ENCODE peak calls at places on chromosomes 5 and 9, in five cellular contexts. W is neuronal stem cell, X is IMR-90, N is trophoblast cell, S is mesenchymal stem cell. J is an unnamed sample.

GRCh38 chr5:143244000-143244736 is 159.3 kb downstream of the NR3C1 start:
- DNase-seq in N (peak), W (no peak), S (peak), X (peak), J (peak)

GRCh38 chr5:133910596-133910995 is 57.8 kb downstream of the C5orf15 start:
- DNase-seq in W (no peak), S (no peak), X (no peak), N (no peak), J (no peak)

GRCh38 chr5:125152461-125153189 is 406.2 kb upstream of the ZNF608 start:
- DNase-seq in W (no peak), X (no peak), N (no peak), S (peak), J (no peak)

GRCh38 chr5:40432836-40433235 is 246.9 kb upstream of the PTGER4 start:
- DNase-seq in X (no peak), W (no peak), N (no peak), S (no peak), J (no peak)

GRCh38 chr9:123291736-123292135 is 23.4 kb upstream of the STRBP start:
- DNase-seq in S (no peak), N (peak), W (no peak), X (no peak), J (no peak)

GRCh38 chr9:95089916-95090791 is 227.4 kb downstream of the FANCC start:
- DNase-seq in N (peak), S (no peak), W (no peak), X (no peak), J (no peak)

GRCh38 chr9:135512904-135513303 is 8.3 kb upstream of the LCN1 start:
- DNase-seq in X (peak), S (no peak), W (no peak), N (no peak), J (no peak)

GRCh38 chr5:177980776-177981175 is 15.3 kb downstream of the PROP1 start:
- DNase-seq in X (no peak), N (no peak), W (no peak), S (no peak), J (peak)

GRCh38 chr5:128358826-128359225 is 179.2 kb downstream of the FBN2 start:
- DNase-seq in W (no peak), X (peak), S (no peak), N (no peak), J (no peak)

GRCh38 chr5:37133939-37134338 is 115.2 kb downstream of the CPLANE1 start:
- DNase-seq in X (peak), S (peak), N (no peak), W (no peak), J (no peak)

GRCh38 chr5:181114844-181115778 is 15.9 kb downstream of the OR2V1 start:
- DNase-seq in S (no peak), X (peak), W (no peak), N (peak), J (peak)

GRCh38 chr5:68047035-68047434 is 168.5 kb upstream of the PIK3R1 start:
- DNase-seq in N (peak), W (no peak), S (peak), X (peak), J (no peak)

GRCh38 chr5:40572947-40573346 is 106.8 kb upstream of the PTGER4 start:
- DNase-seq in W (no peak), S (no peak), N (no peak), X (peak), J (no peak)

GRCh38 chr5:111587728-111588127 is 75.4 kb upstream of the STARD4 start:
- DNase-seq in W (no peak), N (no peak), S (no peak), X (no peak), J (no peak)

GRCh38 chr5:8058626-8059180 is 189.8 kb downstream of the MTRR start:
- DNase-seq in W (no peak), N (no peak), X (no peak), S (no peak), J (no peak)

GRCh38 chr9:21070171-21070571 is 7.6 kb downstream of the IFNB1 start:
- DNase-seq in N (peak), W (no peak), S (peak), X (peak), J (peak)

GRCh38 chr9:125759812-125760134 is 12.6 kb downstream of the PBX3 start:
- DNase-seq in S (no peak), X (no peak), W (no peak), N (no peak), J (peak)

GRCh38 chr9:74577956-74578355 is 80.8 kb downstream of the RORB start:
- DNase-seq in N (peak), X (peak), W (no peak), S (no peak), J (peak)

GRCh38 chr9:127751269-127752054 is 16.4 kb upstream of the TOR2A start:
- DNase-seq in W (no peak), S (peak), X (no peak), N (peak), J (peak)

GRCh38 chr9:93096131-93096802 is at the start of gene CARD19:
- DNase-seq in N (peak), X (peak), W (peak), S (peak), J (peak)

GRCh38 chr5:172505403-172505759 is 51.1 kb upstream of the SH3PXD2B start:
- DNase-seq in S (no peak), N (no peak), W (no peak), X (no peak), J (no peak)

GRCh38 chr9:88577736-88578485 is 42.9 kb downstream of the NXNL2 start:
- DNase-seq in X (no peak), W (no peak), N (no peak), S (no peak), J (no peak)

GRCh38 chr5:7745882-7746735 is 104.8 kb downstream of the CFAP90 start:
- DNase-seq in N (peak), S (peak), W (peak), X (peak), J (peak)

GRCh38 chr5:74123928-74124327 is 497.9 kb downstream of the ARHGEF28 start:
- DNase-seq in W (no peak), S (no peak), X (no peak), N (no peak), J (no peak)

GRCh38 chr5:142961435-142962171 is 191.4 kb downstream of the ARHGAP26 start:
- DNase-seq in W (no peak), N (no peak), S (no peak), X (no peak), J (no peak)

GRCh38 chr9:75451045-75451444 is 362.7 kb downstream of the OSTF1 start:
- DNase-seq in S (no peak), N (no peak), X (no peak), W (no peak), J (no peak)

GRCh38 chr9:77848897-77849296 is 182.7 kb downstream of the GNAQ start:
- DNase-seq in N (peak), X (peak), W (no peak), S (peak), J (peak)

GRCh38 chr9:16425572-16425971 is 444.9 kb downstream of the BNC2 start:
- DNase-seq in N (peak), S (peak), X (peak), W (no peak), J (peak)

GRCh38 chr9:137433349-137433915 is 7.7 kb downstream of the ENTPD8 start:
- DNase-seq in S (no peak), N (no peak), X (no peak), W (no peak), J (no peak)

GRCh38 chr9:113578877-113579269 is 115.3 kb downstream of the RGS3 start:
- DNase-seq in X (peak), N (no peak), W (no peak), S (peak), J (no peak)

GRCh38 chr9:77841739-77842386 is 189.7 kb downstream of the GNAQ start:
- DNase-seq in X (no peak), N (no peak), W (no peak), S (no peak), J (no peak)

GRCh38 chr5:121273818-121274433 is 577.8 kb upstream of the FTMT start:
- DNase-seq in S (peak), N (no peak), W (no peak), X (peak), J (peak)

GRCh38 chr5:3924990-3925389 is 329.4 kb downstream of the IRX1 start:
- DNase-seq in S (no peak), X (no peak), N (no peak), W (no peak), J (no peak)

GRCh38 chr5:65880673-65881072 is 45.7 kb upstream of the ERBIN start:
- DNase-seq in X (no peak), W (no peak), S (no peak), N (no peak), J (no peak)

GRCh38 chr5:128687930-128688329 is 149.9 kb upstream of the FBN2 start:
- DNase-seq in W (no peak), X (no peak), N (no peak), S (no peak), J (no peak)

GRCh38 chr9:35940474-35941467 is 17.2 kb downstream of the OR2S2 start:
- DNase-seq in X (no peak), W (no peak), S (no peak), N (peak), J (no peak)

GRCh38 chr5:118220491-118220890 is 767.9 kb downstream of the DTWD2 start:
- DNase-seq in N (no peak), W (no peak), S (no peak), X (no peak), J (no peak)

GRCh38 chr5:155969510-155969909 is 357.5 kb upstream of the SGCD start:
- DNase-seq in X (no peak), S (no peak), W (no peak), N (no peak), J (no peak)

GRCh38 chr5:36369092-36369737 is 67.5 kb upstream of the RANBP3L start:
- DNase-seq in W (no peak), X (peak), N (no peak), S (no peak), J (no peak)

GRCh38 chr9:71929223-71929622 is 17.8 kb downstream of the C9orf85 start:
- DNase-seq in N (peak), W (no peak), X (peak), S (peak), J (no peak)
- H3K4me3 ChIP-seq in N (no peak), W (no peak), X (no peak), S (no peak), J (no peak)

DNA sequence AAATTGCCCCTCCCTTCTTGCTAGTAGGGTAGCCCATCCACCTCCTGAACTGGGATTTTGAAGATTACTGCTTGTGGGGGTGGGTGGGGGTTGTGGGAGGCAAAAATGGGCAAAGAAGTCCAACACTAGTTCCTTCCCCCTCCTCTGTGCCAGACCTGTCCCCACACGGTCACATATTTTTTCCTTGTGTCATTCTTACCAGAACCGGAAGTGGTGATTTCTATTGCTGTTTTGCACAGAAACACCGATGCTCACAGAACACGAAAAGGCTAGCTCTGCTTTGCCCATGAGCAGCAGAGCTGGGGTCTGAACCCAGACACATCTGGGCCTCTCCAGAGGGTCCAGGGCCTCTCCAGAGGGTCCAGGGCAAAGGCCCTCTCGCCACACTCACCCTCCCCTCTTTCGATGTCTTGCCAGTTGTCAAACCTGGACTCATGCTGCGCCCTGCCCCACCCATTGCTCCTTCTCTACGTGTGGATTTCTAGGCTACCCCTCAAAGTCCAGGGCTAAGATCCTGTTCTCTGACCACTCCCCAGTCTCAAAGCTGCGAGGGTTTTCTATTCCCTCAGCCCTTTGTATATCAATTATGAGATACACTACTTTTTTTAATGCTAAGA is 264.4 kb upstream of the MSX2 start:
- DNase-seq in N (peak), W (no peak), S (no peak), X (no peak), J (no peak)
- H3K18ac ChIP-seq in N (peak), W (peak), S (no peak), X (no peak), J (no peak)

GRCh38 chr5:28788954-28789353 is 1750.6 kb upstream of the CDH9 start:
- DNase-seq in S (no peak), N (no peak), X (no peak), W (no peak), J (no peak)
- H3K4me2 ChIP-seq in S (no peak), N (no peak), X (no peak), W (no peak), J (no peak)

GRCh38 chr5:141330299-141331080 is at the start of gene PCDHGA1:
- DNase-seq in N (no peak), S (no peak), W (no peak), X (peak), J (peak)
- H3K4me3 ChIP-seq in N (no peak), S (no peak), W (peak), X (peak), J (no peak)

GRCh38 chr5:112973904-112974303 is 2.7 kb upstream of the DCP2 start:
- DNase-seq in W (no peak), X (no peak), S (no peak), N (peak), J (peak)

GRCh38 chr5:112977440-112977861 is 853 bp downstream of the DCP2 start:
- DNase-seq in N (peak), W (no peak), S (peak), X (no peak), J (no peak)

GRCh38 chr5:112976432-112977309 is at the start of gene DCP2:
- DNase-seq in S (peak), N (peak), X (peak), W (peak), J (peak)

GRCh38 chr5:112974901-112975300 is 1.7 kb upstream of the DCP2 start:
- DNase-seq in N (peak), W (no peak), S (no peak), X (no peak), J (no peak)

GRCh38 chr5:112975721-112976431 is 722 bp upstream of the DCP2 start:
- DNase-seq in X (no peak), W (no peak), S (no peak), N (peak), J (no peak)
- H3K18ac ChIP-seq in X (peak), W (peak), S (peak), N (peak), J (peak)

GRCh38 chr5:158462349-158463114 is 603.6 kb upstream of the CLINT1 start:
- DNase-seq in X (no peak), N (no peak), W (no peak), S (no peak), J (no peak)

GRCh38 chr5:158463188-158463587 is 604.2 kb upstream of the CLINT1 start:
- DNase-seq in S (no peak), N (no peak), W (no peak), X (peak), J (no peak)

GRCh38 chr5:158464383-158464782 is 605.4 kb upstream of the CLINT1 start:
- DNase-seq in W (no peak), N (no peak), S (no peak), X (no peak), J (no peak)

GRCh38 chr5:158465379-158465972 is 606.5 kb upstream of the CLINT1 start:
- DNase-seq in X (no peak), N (no peak), S (no peak), W (no peak), J (no peak)

DNA sequence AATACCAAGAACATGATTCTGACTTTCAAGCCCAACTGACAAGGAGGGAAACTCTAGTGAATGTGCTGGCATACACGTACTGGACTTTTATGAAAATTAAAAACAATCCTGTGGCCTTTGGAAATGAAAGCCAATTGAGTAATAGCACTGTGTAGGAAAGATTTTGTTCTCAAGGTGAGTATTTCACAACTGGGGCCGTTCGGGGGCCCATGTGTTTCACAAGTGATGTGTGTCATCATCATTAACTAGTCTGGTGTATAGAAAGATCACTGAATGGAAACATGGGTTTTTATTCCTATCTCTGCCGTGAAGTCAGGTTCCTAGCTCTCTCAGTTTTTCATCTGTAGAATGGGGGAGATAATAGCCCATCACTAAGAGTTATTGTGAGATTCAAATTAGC is 605.0 kb upstream of the CLINT1 start:
- DNase-seq in N (peak), S (no peak), W (no peak), X (peak), J (no peak)
- H3K4me2 ChIP-seq in N (no peak), S (no peak), W (no peak), X (no peak), J (no peak)

GRCh38 chr9:32879335-32879734 is 96.0 kb downstream of the TMEM215 start:
- DNase-seq in W (no peak), X (no peak), S (no peak), N (no peak), J (peak)

GRCh38 chr9:32884482-32884881 is 101.1 kb downstream of the TMEM215 start:
- DNase-seq in W (no peak), N (no peak), S (no peak), X (no peak), J (peak)

GRCh38 chr9:32886021-32886420 is 102.7 kb downstream of the TMEM215 start:
- DNase-seq in S (no peak), N (no peak), W (no peak), X (no peak), J (no peak)

GRCh38 chr9:32882616-32883015 is 99.3 kb downstream of the TMEM215 start:
- DNase-seq in S (no peak), W (no peak), N (no peak), X (no peak), J (no peak)

DNA sequence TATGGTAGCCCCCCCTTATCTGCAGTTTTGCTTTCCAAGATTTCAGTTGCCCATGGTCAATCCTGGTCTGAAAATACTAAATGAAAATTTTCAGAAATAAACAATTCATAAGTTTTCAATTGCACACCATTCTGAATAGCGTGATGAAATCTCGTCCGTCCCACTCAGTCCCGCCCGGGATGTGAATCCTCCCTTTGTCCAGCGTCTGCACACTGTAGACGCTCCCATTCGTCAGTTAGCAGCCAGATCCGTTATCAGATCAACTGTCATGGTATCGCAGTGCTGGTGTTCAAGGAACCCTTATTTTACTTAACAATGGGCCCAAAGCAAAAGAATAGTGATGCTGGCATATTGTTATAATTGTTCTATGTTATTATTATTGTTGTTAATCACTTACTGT is 98.6 kb downstream of the TMEM215 start:
- DNase-seq in X (no peak), N (no peak), W (no peak), S (no peak), J (no peak)
- H3K4me3 ChIP-seq in X (no peak), N (no peak), W (no peak), S (no peak), J (no peak)

DNA sequence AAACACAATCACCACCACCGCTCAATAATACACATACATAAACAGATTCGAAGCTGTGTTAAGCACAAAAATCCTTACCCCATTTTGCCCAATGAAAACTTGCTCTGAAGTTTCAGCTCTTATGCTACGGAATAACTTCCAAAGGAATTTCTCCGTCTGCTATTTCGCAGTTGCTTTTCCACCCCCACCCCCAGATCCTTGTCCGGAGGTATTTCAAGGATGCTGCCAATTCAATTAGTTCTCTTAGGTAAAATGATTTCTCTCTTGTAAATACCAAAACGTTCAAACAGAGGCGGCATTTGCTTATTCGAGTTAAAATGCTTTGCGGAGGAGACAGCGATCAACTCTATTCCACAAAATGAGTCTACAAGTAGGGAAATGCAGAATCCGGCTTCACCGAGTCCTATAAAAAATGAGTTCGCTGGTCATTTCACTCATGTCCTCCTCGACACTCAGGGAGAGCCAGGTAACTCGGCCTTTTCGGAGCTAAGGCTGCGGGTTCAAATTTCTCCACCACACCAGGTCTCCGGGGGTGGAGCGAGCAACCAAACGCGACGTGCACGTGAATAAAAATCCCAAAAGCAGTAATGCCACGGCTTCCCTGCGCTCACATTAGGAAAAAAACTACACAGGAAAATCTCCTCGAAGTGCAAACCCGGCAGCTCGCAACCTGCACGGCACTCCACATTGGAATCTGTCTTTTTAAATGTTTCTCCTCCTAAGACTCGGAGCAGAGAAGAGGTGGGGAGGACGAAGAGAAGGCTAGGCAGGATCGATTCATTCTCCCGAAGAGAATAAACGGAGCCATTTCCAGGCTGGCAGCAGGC is 1.0 kb downstream of the HOMER1 start:
- DNase-seq in W (peak), X (peak), S (peak), N (peak), J (peak)
- H3K18ac ChIP-seq in W (peak), X (no peak), S (peak), N (peak), J (peak)

GRCh38 chr9:34647084-34647403 is 569 bp downstream of the GALT start:
- DNase-seq in S (no peak), X (no peak), W (no peak), N (no peak), J (no peak)
- H3K4me2 ChIP-seq in S (peak), X (peak), W (peak), N (peak), J (peak)

J was measured in mesendoderm.